ENCODE peak calls at places on chromosomes 16 and 17, in four cellular contexts. Z is HEK293T, M is K562, P is HepG2. E is an unnamed sample.

GRCh38 chr16:58850627-58851024 is 116.5 kb upstream of the GOT2 start:
- DNase-seq in P (no peak), Z (no peak), M (peak), E (no peak)

GRCh38 chr17:69870751-69871199 is 204.2 kb upstream of the KCNJ16 start:
- DNase-seq in P (no peak), M (no peak), Z (no peak), E (no peak)

GRCh38 chr16:783404-784161 is 4.6 kb downstream of the RPUSD1 start:
- DNase-seq in P (no peak), M (peak), Z (no peak), E (no peak)

GRCh38 chr17:4901648-4902344 is 1.1 kb downstream of the CHRNE start:
- DNase-seq in P (no peak), Z (no peak), M (no peak), E (no peak)

GRCh38 chr16:4517812-4518211 is 20.8 kb downstream of the CDIP1 start:
- DNase-seq in Z (peak), P (peak), M (peak), E (peak)

GRCh38 chr17:45119964-45120363 is 12.4 kb downstream of the PLCD3 start:
- DNase-seq in P (no peak), M (no peak), Z (no peak), E (no peak)

GRCh38 chr16:7303014-7303676 is 29.5 kb upstream of the RBFOX1 start:
- DNase-seq in Z (no peak), M (no peak), P (no peak), E (no peak)

GRCh38 chr17:78132086-78132676 is 1.6 kb downstream of the TMC8 start:
- DNase-seq in Z (no peak), P (no peak), M (peak), E (peak)

GRCh38 chr17:5203178-5203907 is 11.7 kb upstream of the ZNF594 start:
- DNase-seq in P (no peak), M (no peak), Z (no peak), E (no peak)

GRCh38 chr17:29195465-29196081 is 15.4 kb upstream of the MYO18A start:
- DNase-seq in Z (no peak), M (no peak), P (no peak), E (no peak)

GRCh38 chr17:49106366-49107210 is 26.0 kb upstream of the B4GALNT2 start:
- DNase-seq in M (peak), Z (no peak), P (peak), E (no peak)

GRCh38 chr17:36921131-36921851 is 16.0 kb upstream of the LHX1 start:
- DNase-seq in M (peak), P (peak), Z (no peak), E (no peak)

GRCh38 chr17:77460514-77461046 is 319.8 kb downstream of the SEC14L1 start:
- DNase-seq in M (peak), P (no peak), Z (no peak), E (no peak)

GRCh38 chr16:53754938-53755910 is 51.3 kb downstream of the FTO start:
- DNase-seq in M (peak), Z (no peak), P (no peak), E (no peak)

GRCh38 chr17:74037320-74037719 is 166.2 kb upstream of the RPL38 start:
- DNase-seq in P (no peak), Z (no peak), M (peak), E (no peak)

GRCh38 chr17:35726609-35727460 is 4.6 kb upstream of the RASL10B start:
- DNase-seq in Z (peak), M (no peak), P (peak), E (no peak)

GRCh38 chr17:57293077-57293476 is 36.8 kb downstream of the MSI2 start:
- DNase-seq in M (no peak), Z (no peak), P (peak), E (no peak)

GRCh38 chr17:57954421-57955182 is 610 bp downstream of the CUEDC1 start:
- DNase-seq in Z (peak), M (no peak), P (no peak), E (peak)

GRCh38 chr17:36117505-36118382 is 14.1 kb downstream of the CCL4 start:
- DNase-seq in P (no peak), Z (no peak), M (no peak), E (no peak)

GRCh38 chr17:337453-337852 is 15.2 kb downstream of the RPH3AL start:
- DNase-seq in Z (no peak), P (no peak), M (no peak), E (no peak)

GRCh38 chr17:63476494-63476856 is 386 bp upstream of the ACE start:
- DNase-seq in M (peak), Z (peak), P (no peak), E (peak)

GRCh38 chr16:14513389-14514107 is 116.5 kb downstream of the PARN start:
- DNase-seq in M (no peak), Z (no peak), P (no peak), E (no peak)

GRCh38 chr17:13594762-13595697 is 6.7 kb downstream of the HS3ST3A1 start:
- DNase-seq in M (peak), Z (peak), P (peak), E (peak)

GRCh38 chr16:85353839-85354622 is 241.8 kb upstream of the CIBAR2 start:
- DNase-seq in Z (no peak), M (no peak), P (no peak), E (no peak)

GRCh38 chr16:85356157-85356556 is 243.9 kb upstream of the CIBAR2 start:
- DNase-seq in M (no peak), P (no peak), Z (no peak), E (no peak)

GRCh38 chr16:85353013-85353412 is 240.7 kb upstream of the CIBAR2 start:
- DNase-seq in M (no peak), Z (no peak), P (no peak), E (no peak)

GRCh38 chr16:85355515-85355837 is 243.2 kb upstream of the CIBAR2 start:
- DNase-seq in Z (no peak), M (no peak), P (no peak), E (no peak)

GRCh38 chr16:85354623-85355514 is 242.6 kb upstream of the CIBAR2 start:
- DNase-seq in Z (no peak), P (no peak), M (peak), E (no peak)
- TF ChIP-seq ELF4 in Z (no peak), P (no peak), M (no peak), E (no peak)

DNA sequence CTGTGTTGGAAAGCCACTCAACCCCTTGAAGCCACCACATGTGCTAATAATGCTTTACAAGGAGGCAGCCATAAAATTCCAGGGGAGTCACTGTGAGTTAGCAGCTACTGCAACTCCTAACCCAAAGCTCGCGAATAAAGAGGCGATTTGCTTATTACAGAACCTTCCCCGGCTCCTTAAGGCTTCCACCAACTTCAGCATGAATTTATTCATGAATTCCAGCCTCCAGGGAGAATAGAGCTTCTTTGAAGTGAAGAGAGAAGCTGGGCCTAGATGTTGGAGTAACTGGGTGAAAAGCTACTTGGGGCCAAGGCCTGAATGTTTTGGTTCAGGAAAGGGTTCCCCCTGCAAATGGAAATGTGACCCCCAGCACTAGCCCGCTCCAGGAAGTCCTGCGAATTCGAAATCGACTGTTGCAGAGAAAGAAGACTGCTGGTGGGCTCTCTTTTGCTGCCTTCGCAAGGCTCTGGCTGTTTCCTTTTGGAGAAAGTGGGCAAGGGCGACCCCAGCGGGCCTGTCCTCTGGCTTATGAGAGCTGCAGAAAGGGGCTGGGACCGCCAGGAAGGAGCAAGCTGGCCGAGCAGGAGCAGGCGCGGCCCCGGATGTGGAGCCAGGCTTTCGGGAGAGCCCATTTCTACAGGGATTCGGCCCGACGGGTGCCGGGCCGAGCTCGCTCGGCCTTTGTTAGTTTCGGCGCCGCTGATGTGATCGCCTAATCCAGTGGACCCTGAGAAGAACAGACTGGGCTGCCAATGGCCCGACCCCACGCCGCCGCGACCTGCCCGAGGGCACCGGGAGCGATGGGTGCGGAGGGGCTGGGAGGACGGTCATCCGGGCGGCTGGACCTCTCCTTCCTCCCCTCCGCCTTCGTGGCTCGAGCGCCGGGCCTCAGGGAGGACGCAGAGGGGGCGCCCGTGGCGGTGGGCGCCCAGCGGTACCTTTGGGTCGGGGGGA is 7.6 kb downstream of the CBX8 start:
- DNase-seq in M (no peak), P (no peak), Z (no peak), E (peak)
- TF ChIP-seq ELF4 in M (no peak), P (no peak), Z (no peak), E (no peak)

DNA sequence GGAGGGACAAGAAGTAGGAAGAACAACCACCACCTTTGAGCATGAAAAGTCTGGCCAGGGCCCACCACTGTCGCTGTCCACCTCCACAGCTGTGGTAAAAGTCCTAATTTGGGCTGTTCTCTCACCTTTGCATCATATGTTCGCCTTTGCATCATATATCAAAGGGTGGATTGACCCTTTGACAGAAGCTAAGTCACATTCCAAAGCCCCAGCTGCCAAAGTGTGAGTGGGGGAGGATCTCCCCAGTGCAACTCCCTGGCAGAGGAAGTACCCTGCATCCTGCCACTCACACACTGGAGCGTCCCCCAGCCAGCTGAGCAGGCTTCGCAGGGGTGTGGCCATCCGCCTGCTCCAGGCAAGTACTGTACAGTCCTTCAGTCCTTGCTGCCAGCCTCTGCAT is 12.7 kb upstream of the SPECC1 start:
- DNase-seq in Z (no peak), M (no peak), P (no peak), E (peak)
- TF ChIP-seq ELF4 in Z (no peak), M (no peak), P (no peak), E (no peak)

GRCh38 chr17:50328360-50328759 is 17.6 kb upstream of the XYLT2 start:
- DNase-seq in Z (no peak), M (no peak), P (no peak), E (no peak)
- TF ChIP-seq ELF4 in Z (no peak), M (no peak), P (no peak), E (no peak)

DNA sequence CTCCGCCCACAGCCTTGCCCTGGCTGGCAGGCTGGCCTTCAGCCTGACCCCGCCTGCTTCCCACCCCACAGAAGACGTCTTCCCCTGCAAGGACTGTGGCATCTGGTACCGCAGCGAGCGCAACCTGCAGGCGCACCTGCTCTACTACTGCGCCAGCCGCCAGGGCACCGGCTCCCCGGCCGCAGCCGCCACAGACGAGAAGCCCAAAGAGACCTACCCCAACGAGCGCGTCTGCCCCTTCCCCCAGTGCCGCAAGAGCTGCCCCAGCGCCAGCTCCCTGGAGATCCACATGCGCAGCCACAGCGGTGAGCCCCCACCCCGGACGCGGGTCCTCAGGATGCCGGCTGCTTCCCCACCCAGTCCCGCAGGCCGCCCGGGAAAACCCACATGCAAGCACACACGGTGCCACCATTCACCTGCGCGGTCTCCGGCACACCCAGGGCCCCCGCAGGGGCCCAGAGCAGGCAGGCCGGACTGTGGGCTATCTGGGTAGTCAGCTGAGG is 38.2 kb upstream of the ZC3H18 start:
- DNase-seq in M (no peak), Z (no peak), P (no peak), E (no peak)
- TF ChIP-seq ELF4 in M (no peak), Z (no peak), P (no peak), E (no peak)

E was measured in WTC11.